ENCODE peak calls at places on chromosomes 3 and 15, in nine cellular contexts. X is AG09319, H is BJ, U is prostate gland, L is heart right ventricle, O is IMR-90, Q is foreskin fibroblast, N is lower leg skin, J is cardiac muscle cell. P is an unnamed sample.

GRCh38 chr15:37682304-37682703 is 252.1 kb upstream of the TMCO5A start:
- DNase-seq in X (no peak), H (no peak), U (no peak), L (no peak), O (peak; percentile 27), Q (peak; percentile 23), N (no peak), J (peak; percentile 30), P (no peak)

GRCh38 chr15:69931159-69931558 is 166.6 kb downstream of the TLE3 start:
- DNase-seq in X (no peak), H (no peak), U (no peak), L (no peak), O (no peak), Q (no peak), N (peak; percentile 2), J (no peak), P (no peak)

GRCh38 chr15:97993310-97993738 is 32.8 kb downstream of the ARRDC4 start:
- DNase-seq in X (no peak), H (no peak), U (no peak), L (no peak), O (no peak), Q (no peak), N (no peak), J (no peak), P (no peak)

GRCh38 chr15:60077581-60078359 is 73.7 kb downstream of the FOXB1 start:
- DNase-seq in X (no peak), H (no peak), U (no peak), L (no peak), O (no peak), Q (no peak), N (no peak), J (no peak), P (no peak)

GRCh38 chr15:45242289-45242688 is 9.7 kb upstream of the SLC28A2 start:
- DNase-seq in X (no peak), H (no peak), U (no peak), L (no peak), O (no peak), Q (peak; percentile 9), N (no peak), J (peak; percentile 4), P (no peak)

GRCh38 chr3:37571269-37571668 is 290.4 kb upstream of the CTDSPL start:
- DNase-seq in X (no peak), H (no peak), U (no peak), L (no peak), O (no peak), Q (no peak), N (no peak), J (peak; percentile 37), P (no peak)

GRCh38 chr3:128322030-128323022 is 144.4 kb downstream of the DNAJB8 start:
- DNase-seq in X (no peak), H (no peak), U (no peak), L (peak; percentile 42), O (peak; percentile 46), Q (peak; percentile 60), N (peak; percentile 81), J (peak; percentile 70), P (no peak)

GRCh38 chr3:58073315-58074125 is 65.3 kb downstream of the FLNB start:
- DNase-seq in X (no peak), H (no peak), U (peak; percentile 27), L (no peak), O (no peak), Q (no peak), N (no peak), J (peak; percentile 57), P (no peak)

GRCh38 chr15:33019354-33019981 is 175.0 kb downstream of the FMN1 start:
- DNase-seq in X (no peak), H (no peak), U (no peak), L (no peak), O (no peak), Q (no peak), N (no peak), J (no peak), P (no peak)

GRCh38 chr15:59292393-59292792 is 80.3 kb downstream of the MYO1E start:
- DNase-seq in X (no peak), H (no peak), U (no peak), L (no peak), O (peak; percentile 51), Q (peak; percentile 55), N (no peak), J (peak; percentile 80), P (no peak)

GRCh38 chr3:99175276-99175801 is 273.8 kb upstream of the DCBLD2 start:
- DNase-seq in X (no peak), H (no peak), U (no peak), L (no peak), O (no peak), Q (no peak), N (no peak), J (no peak), P (no peak)

GRCh38 chr3:156620901-156621300 is 53.5 kb upstream of the TIPARP start:
- DNase-seq in X (no peak), H (no peak), U (no peak), L (no peak), O (no peak), Q (no peak), N (no peak), J (no peak), P (no peak)

GRCh38 chr15:25987638-25988037 is 124.5 kb upstream of the ATP10A start:
- DNase-seq in X (no peak), H (no peak), U (no peak), L (no peak), O (no peak), Q (no peak), N (no peak), J (no peak), P (no peak)

GRCh38 chr3:46429671-46430070 is 22.6 kb downstream of the CCRL2 start:
- DNase-seq in X (no peak), H (no peak), U (no peak), L (no peak), O (no peak), Q (no peak), N (no peak), J (no peak), P (no peak)

GRCh38 chr3:97940034-97940433 is 32.2 kb downstream of the RIOX2 start:
- DNase-seq in X (no peak), H (no peak), U (no peak), L (no peak), O (no peak), Q (no peak), N (no peak), J (no peak), P (no peak)

GRCh38 chr3:129605593-129606521 is 619 bp downstream of the PLXND1 start:
- DNase-seq in X (no peak), H (no peak), U (no peak), L (peak; percentile 66), O (peak; percentile 51), Q (peak; percentile 80), N (no peak), J (peak; percentile 60), P (no peak)
- TF ChIP-seq CTCF in X (no peak), H (peak; percentile 13), U (no peak), L (no peak), O (no peak), Q (no peak), N (no peak), J (peak; percentile 14), P (no peak)

GRCh38 chr3:151415289-151415688 is 30.7 kb upstream of the P2RY12 start:
- DNase-seq in X (no peak), H (no peak), U (no peak), L (no peak), O (no peak), Q (no peak), N (no peak), J (no peak), P (no peak)

GRCh38 chr3:151407928-151408327 is 23.4 kb upstream of the P2RY12 start:
- DNase-seq in X (no peak), H (no peak), U (no peak), L (no peak), O (no peak), Q (no peak), N (no peak), J (no peak), P (no peak)

GRCh38 chr3:151410891-151411559 is 26.5 kb upstream of the P2RY12 start:
- DNase-seq in X (no peak), H (no peak), U (no peak), L (no peak), O (peak; percentile 60), Q (peak; percentile 57), N (no peak), J (no peak), P (no peak)

GRCh38 chr3:151412989-151413388 is 28.4 kb upstream of the P2RY12 start:
- DNase-seq in X (no peak), H (no peak), U (no peak), L (no peak), O (no peak), Q (no peak), N (no peak), J (no peak), P (no peak)
- TF ChIP-seq CTCF in X (no peak), H (no peak), U (no peak), L (no peak), O (no peak), Q (no peak), N (no peak), J (no peak), P (no peak)

DNA sequence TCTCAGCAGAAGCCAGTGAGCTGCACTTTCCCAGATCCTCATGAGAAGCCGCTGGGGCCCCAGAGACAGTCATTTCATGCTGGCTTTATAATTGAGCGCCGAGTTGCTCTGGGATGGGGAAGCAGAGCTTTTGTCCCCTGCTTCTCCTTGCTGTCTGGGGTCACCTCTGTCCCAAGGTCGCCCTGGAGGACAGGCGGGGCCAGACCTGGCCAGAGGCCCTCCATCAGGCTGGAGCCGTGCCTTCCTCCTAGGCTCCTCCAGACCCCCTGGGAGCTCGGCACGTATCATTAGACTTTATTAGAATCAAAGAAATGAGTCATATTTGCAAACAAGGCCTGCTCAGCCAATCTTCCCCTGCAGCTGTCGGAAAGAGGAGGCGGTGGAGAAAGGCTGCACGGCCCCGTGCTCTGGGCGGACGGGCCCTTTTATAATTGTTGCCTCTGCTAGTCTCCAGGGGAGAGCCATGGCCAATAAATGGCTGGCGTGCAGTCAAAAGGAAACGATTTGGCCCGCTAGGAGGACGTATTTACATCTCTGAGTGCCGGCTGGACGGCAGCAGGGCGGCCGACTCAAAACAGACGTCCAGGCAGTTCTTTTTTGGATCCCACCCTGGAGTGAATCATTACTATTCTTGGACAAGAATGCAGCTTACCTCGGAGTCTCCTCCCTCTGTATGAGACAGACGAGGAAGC is 50.4 kb downstream of the SLC6A6 start:
- DNase-seq in X (peak; percentile 97), H (peak; percentile 98), U (peak; percentile 95), L (peak; percentile 87), O (peak; percentile 98), Q (peak; percentile 98), N (peak; percentile 97), J (peak; percentile 99), P (peak; percentile 76)
- TF ChIP-seq CTCF in X (no peak), H (peak; percentile 36), U (peak; percentile 37), L (peak; percentile 18), O (peak; percentile 21), Q (peak; percentile 8), N (no peak), J (peak; percentile 12), P (no peak)

GRCh38 chr15:55132672-55133071 is 64.1 kb downstream of the RSL24D1 start:
- DNase-seq in X (no peak), H (no peak), U (no peak), L (no peak), O (no peak), Q (no peak), N (no peak), J (no peak), P (no peak)

DNA sequence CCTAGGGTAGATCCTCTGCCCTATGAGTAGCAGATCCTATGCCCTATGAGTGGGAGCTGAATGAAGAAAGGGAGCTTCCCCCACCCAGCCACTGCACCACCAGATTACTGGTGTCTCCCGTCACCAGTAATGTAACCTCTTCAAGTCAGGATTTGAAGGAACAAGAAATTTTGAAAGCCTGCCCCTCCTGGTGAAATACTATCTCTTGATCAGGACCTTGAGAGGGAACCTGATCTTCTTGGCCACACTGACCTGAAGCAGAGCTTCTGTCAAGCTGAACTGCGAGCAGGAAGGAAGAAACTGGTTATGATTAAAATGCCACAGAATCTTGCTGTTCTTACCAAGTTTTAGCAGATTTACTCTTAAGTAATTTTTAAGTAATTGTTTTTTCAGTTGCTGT is 62.8 kb downstream of the RSL24D1 start:
- DNase-seq in X (no peak), H (no peak), U (no peak), L (no peak), O (no peak), Q (no peak), N (no peak), J (no peak), P (no peak)
- TF ChIP-seq CTCF in X (no peak), H (no peak), U (no peak), L (no peak), O (no peak), Q (no peak), N (no peak), J (no peak), P (no peak)